ENCODE peak calls at places on chromosome 20, in eight cellular contexts. F, W, X, L, O, E, M and Y are unnamed samples.

GRCh38 chr20:37662261-37662660 is 31.6 kb upstream of the CTNNBL1 start:
- DNase-seq in F (no peak), W (no peak), X (no peak), L (no peak), O (no peak), E (no peak), M (no peak), Y (no peak)

GRCh38 chr20:14955396-14955795 is 618.0 kb upstream of the FLRT3 start:
- DNase-seq in F (no peak), W (no peak), X (no peak), L (no peak), O (no peak), E (no peak), M (no peak), Y (no peak)

GRCh38 chr20:10286356-10286755 is 67.7 kb downstream of the SNAP25 start:
- DNase-seq in F (no peak), W (no peak), X (no peak), L (no peak), O (no peak), E (no peak), M (no peak), Y (no peak)

GRCh38 chr20:19967441-19967840 is 49.7 kb upstream of the NAA20 start:
- DNase-seq in F (no peak), W (no peak), X (no peak), L (no peak), O (no peak), E (no peak), M (no peak), Y (no peak)

GRCh38 chr20:60011512-60012507 is 53.6 kb downstream of the CDH26 start:
- DNase-seq in F (no peak), W (no peak), X (no peak), L (no peak), O (no peak), E (no peak), M (no peak), Y (no peak)

GRCh38 chr20:13884803-13885202 is 100.0 kb downstream of the NDUFAF5 start:
- DNase-seq in F (no peak), W (no peak), X (no peak), L (no peak), O (no peak), E (no peak), M (no peak), Y (no peak)

GRCh38 chr20:44422083-44422482 is 53.6 kb upstream of the TTPAL start:
- DNase-seq in F (peak; percentile 86), W (no peak), X (no peak), L (no peak), O (no peak), E (no peak), M (no peak), Y (no peak)

GRCh38 chr20:35404614-35405259 is 7.0 kb downstream of the UQCC1 start:
- DNase-seq in F (no peak), W (no peak), X (no peak), L (no peak), O (peak; percentile 69), E (no peak), M (no peak), Y (peak; percentile 74)

GRCh38 chr20:13220194-13220856 is 749 bp upstream of the ISM1 start:
- DNase-seq in F (no peak), W (peak; percentile 76), X (no peak), L (peak; percentile 53), O (no peak), E (peak; percentile 87), M (peak; percentile 66), Y (no peak)

GRCh38 chr20:32608664-32609015 is 23.5 kb upstream of the NOL4L start:
- DNase-seq in F (no peak), W (no peak), X (no peak), L (no peak), O (no peak), E (no peak), M (no peak), Y (no peak)

GRCh38 chr20:15100506-15101160 is 763.2 kb upstream of the FLRT3 start:
- DNase-seq in F (no peak), W (no peak), X (no peak), L (no peak), O (no peak), E (no peak), M (no peak), Y (no peak)

GRCh38 chr20:50517817-50518154 is 7.6 kb downstream of the PTPN1 start:
- DNase-seq in F (no peak), W (no peak), X (no peak), L (no peak), O (no peak), E (no peak), M (no peak), Y (no peak)

GRCh38 chr20:50516935-50517816 is 7.0 kb downstream of the PTPN1 start:
- DNase-seq in F (no peak), W (no peak), X (no peak), L (no peak), O (no peak), E (no peak), M (no peak), Y (no peak)

GRCh38 chr20:50519036-50519780 is 9.0 kb downstream of the PTPN1 start:
- DNase-seq in F (no peak), W (no peak), X (no peak), L (no peak), O (no peak), E (no peak), M (no peak), Y (no peak)

GRCh38 chr20:50516180-50516934 is 6.2 kb downstream of the PTPN1 start:
- DNase-seq in F (no peak), W (no peak), X (no peak), L (no peak), O (no peak), E (no peak), M (no peak), Y (peak; percentile 69)

DNA sequence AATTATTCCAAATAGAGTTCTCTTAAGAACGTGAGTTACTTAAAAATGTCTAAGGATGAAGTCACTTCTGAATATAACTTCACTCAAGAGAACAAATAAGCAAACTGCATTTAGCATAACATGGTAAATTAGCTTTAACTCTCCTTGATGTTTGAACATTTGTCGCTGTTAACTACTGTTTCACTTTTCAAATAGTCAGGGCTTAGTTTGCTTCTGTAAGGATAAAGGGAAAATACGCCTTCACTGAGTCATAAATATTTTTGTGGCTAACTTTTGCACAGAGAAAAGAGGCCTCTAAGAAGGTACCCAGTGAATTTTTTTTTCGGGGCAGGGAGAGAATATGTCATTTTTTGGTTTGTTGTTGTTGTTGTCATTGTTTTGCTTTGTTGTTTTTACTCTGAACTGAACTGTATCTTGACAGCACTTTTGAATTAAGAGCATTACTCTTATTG is 8.1 kb downstream of the PTPN1 start:
- DNase-seq in F (peak; percentile 51), W (no peak), X (no peak), L (no peak), O (no peak), E (no peak), M (no peak), Y (no peak)
- H3K4me3 ChIP-seq in F (no peak overlapping the region), W (no peak overlapping the region), X (no peak overlapping the region), L (no peak overlapping the region), O (peak overlapping the region; percentile 29), E (no peak overlapping the region), M (no peak overlapping the region), Y (no peak overlapping the region)

DNA sequence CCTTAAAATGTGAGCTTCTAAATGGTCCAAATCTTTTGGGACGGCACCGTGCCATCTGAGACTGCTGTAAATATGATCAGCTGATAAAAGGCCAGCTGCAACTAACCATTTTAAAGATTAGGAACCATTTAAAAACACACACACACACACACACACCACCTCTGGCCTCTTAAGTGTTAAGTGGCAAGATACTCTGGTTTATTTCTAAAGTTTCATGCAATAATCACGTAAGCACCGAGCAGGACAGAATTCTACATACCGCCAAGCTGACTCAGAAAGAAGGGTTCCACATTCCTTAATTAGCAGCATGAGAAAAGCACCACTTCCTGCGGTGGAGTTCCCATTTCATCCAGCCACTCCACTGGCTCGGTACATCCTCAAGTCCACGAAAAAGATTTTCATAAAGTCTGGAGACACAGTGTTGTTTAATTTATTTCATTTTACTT is 17.8 kb upstream of the ZNF217 start:
- DNase-seq in F (peak; percentile 90), W (peak; percentile 24), X (peak; percentile 78), L (peak; percentile 70), O (peak; percentile 76), E (peak; percentile 78), M (peak; percentile 42), Y (peak; percentile 34)
- TF ChIP-seq EZH2phosphoT487 in F (no peak), W (no peak), X (no peak), L (no peak), O (no peak), E (no peak), M (no peak), Y (no peak)

GRCh38 chr20:4896971-4897497 is 104.3 kb downstream of the SLC23A2 start:
- DNase-seq in F (peak; percentile 66), W (peak; percentile 73), X (no peak), L (peak; percentile 40), O (peak; percentile 85), E (peak; percentile 70), M (no peak), Y (peak; percentile 22)
- TF ChIP-seq CTCF in F (peak; percentile 39), W (peak; percentile 59), X (peak; percentile 10), L (peak; percentile 5), O (peak; percentile 65), E (peak; percentile 84), M (no peak), Y (peak; percentile 59)

GRCh38 chr20:11919046-11919445 is 1.4 kb downstream of the BTBD3 start:
- DNase-seq in F (no peak), W (peak; percentile 8), X (no peak), L (peak; percentile 26), O (peak; percentile 83), E (peak; percentile 22), M (no peak), Y (no peak)
- H3K4me3 ChIP-seq in F (no peak overlapping the region), W (no peak overlapping the region), X (no peak overlapping the region), L (peak overlapping the region; percentile 32), O (peak overlapping the region; percentile 68), E (no peak overlapping the region), M (no peak overlapping the region), Y (no peak overlapping the region)

DNA sequence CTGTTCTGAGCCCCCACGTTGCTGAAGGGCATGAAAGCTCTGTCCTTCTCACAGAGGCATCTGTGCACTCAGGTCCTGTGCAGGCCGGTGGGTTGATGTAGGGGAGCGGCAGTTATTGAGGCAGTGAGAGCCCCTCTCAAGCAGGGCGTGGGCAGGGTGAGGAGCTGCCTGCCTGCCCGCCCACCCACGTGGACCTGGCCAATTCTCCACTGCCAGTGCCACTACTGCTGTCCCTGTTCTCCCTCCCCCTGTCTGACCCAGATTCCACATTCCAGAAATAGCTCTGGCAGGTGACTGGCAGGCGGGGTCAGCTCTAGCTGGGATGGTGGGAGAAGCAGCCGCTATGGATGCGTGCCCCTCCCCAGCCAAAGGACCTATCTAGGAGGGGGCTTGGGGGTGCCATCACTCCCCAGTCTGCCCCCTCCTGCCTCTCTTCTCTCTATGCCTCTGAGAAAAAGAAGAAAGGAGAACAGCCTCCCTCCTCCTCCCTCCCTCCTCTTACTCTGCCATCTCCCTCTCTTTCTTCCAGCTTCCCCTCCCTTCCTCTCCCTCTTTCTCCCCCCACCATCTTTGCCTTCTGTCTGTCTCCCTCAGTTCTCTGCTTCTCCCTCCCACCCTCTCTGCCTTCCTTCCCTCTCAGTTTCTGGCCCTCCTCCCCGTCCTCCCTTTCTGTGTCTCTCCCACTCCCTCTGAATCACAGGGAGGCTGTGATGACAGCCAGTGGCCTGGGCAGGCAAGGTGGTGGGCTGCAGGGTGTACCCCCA is 86.5 kb upstream of the MYL9 start:
- DNase-seq in F (peak; percentile 17), W (peak; percentile 72), X (no peak), L (peak; percentile 49), O (no peak), E (peak; percentile 68), M (no peak), Y (no peak)
- TF ChIP-seq EZH2phosphoT487 in F (no peak), W (no peak), X (no peak), L (no peak), O (no peak), E (no peak), M (no peak), Y (no peak)